ENCODE peak calls at places on chromosomes 1 and 21, in four cellular contexts. One of them, this sample, is unnamed.
A peak's percentile ranks its signal among the peaks of the same experiment; 100 is the strongest.

GRCh38 chr1:241747992-241748391 is 95.9 kb downstream of the WDR64 start:
- DNase-seq in tibial artery: no peak
- DNase-seq in testis: no peak
- DNase-seq in CD8-positive, alpha-beta memory T cell: no peak
- DNase-seq in this sample: no peak

GRCh38 chr1:19377812-19378718 is 65.9 kb downstream of the SLC66A1 start:
- DNase-seq in tibial artery: no peak
- DNase-seq in testis: no peak
- DNase-seq in CD8-positive, alpha-beta memory T cell: no peak
- DNase-seq in this sample: no peak

GRCh38 chr1:174044418-174045222 is 22.5 kb upstream of the RC3H1 start:
- DNase-seq in tibial artery: no peak
- DNase-seq in testis: no peak
- DNase-seq in CD8-positive, alpha-beta memory T cell: no peak
- DNase-seq in this sample: no peak

GRCh38 chr1:114715952-114716303 is 643 bp downstream of the NRAS start:
- DNase-seq in tibial artery: no peak
- DNase-seq in testis: no peak
- DNase-seq in CD8-positive, alpha-beta memory T cell: no peak
- DNase-seq in this sample: no peak

GRCh38 chr21:44593598-44594405 is 1.5 kb upstream of the KRTAP10-6 start:
- DNase-seq in tibial artery: no peak
- DNase-seq in testis: no peak
- DNase-seq in CD8-positive, alpha-beta memory T cell: no peak
- DNase-seq in this sample: no peak

GRCh38 chr21:43365611-43366426 is 61.1 kb downstream of the SIK1 start:
- DNase-seq in tibial artery: no peak
- DNase-seq in testis: no peak
- DNase-seq in CD8-positive, alpha-beta memory T cell: no peak
- DNase-seq in this sample: no peak

GRCh38 chr1:62436039-62436465 is 797 bp upstream of the USP1 start:
- DNase-seq in tibial artery: no peak
- DNase-seq in testis: no peak
- DNase-seq in CD8-positive, alpha-beta memory T cell: no peak
- DNase-seq in this sample: peak; percentile 97

GRCh38 chr1:26025517-26025916 is 3.9 kb downstream of the EXTL1 start:
- DNase-seq in tibial artery: no peak
- DNase-seq in testis: no peak
- DNase-seq in CD8-positive, alpha-beta memory T cell: no peak
- DNase-seq in this sample: no peak

GRCh38 chr1:8283058-8283884 is 34.6 kb upstream of the SLC45A1 start:
- DNase-seq in tibial artery: peak; percentile 43
- DNase-seq in testis: no peak
- DNase-seq in CD8-positive, alpha-beta memory T cell: no peak
- DNase-seq in this sample: no peak

GRCh38 chr1:201945157-201945556 is 1.2 kb downstream of the LMOD1 start:
- DNase-seq in tibial artery: no peak
- DNase-seq in testis: no peak
- DNase-seq in CD8-positive, alpha-beta memory T cell: no peak
- DNase-seq in this sample: no peak

GRCh38 chr1:60560701-60561100 is 487.1 kb upstream of the C1orf87 start:
- DNase-seq in tibial artery: no peak
- DNase-seq in testis: no peak
- DNase-seq in CD8-positive, alpha-beta memory T cell: no peak
- DNase-seq in this sample: no peak

GRCh38 chr1:203038217-203038741 is 12.0 kb downstream of the PPFIA4 start:
- DNase-seq in tibial artery: peak; percentile 53
- DNase-seq in testis: peak; percentile 84
- DNase-seq in CD8-positive, alpha-beta memory T cell: no peak
- DNase-seq in this sample: no peak

GRCh38 chr21:39935716-39936115 is 68.5 kb downstream of the PCP4 start:
- DNase-seq in tibial artery: no peak
- DNase-seq in testis: no peak
- DNase-seq in CD8-positive, alpha-beta memory T cell: no peak
- DNase-seq in this sample: no peak

GRCh38 chr1:225882699-225883615 is 777 bp upstream of the TMEM63A start:
- DNase-seq in tibial artery: peak; percentile 49
- DNase-seq in testis: peak; percentile 56
- DNase-seq in CD8-positive, alpha-beta memory T cell: peak; percentile 54
- DNase-seq in this sample: no peak

GRCh38 chr1:41623736-41624135 is 139.3 kb upstream of the EDN2 start:
- DNase-seq in tibial artery: no peak
- DNase-seq in testis: no peak
- DNase-seq in CD8-positive, alpha-beta memory T cell: no peak
- DNase-seq in this sample: no peak

GRCh38 chr21:19400223-19400770 is 996.7 kb upstream of the TMPRSS15 start:
- DNase-seq in tibial artery: no peak
- DNase-seq in testis: no peak
- DNase-seq in CD8-positive, alpha-beta memory T cell: no peak
- DNase-seq in this sample: no peak

GRCh38 chr1:30888975-30889374 is 19.6 kb downstream of the SDC3 start:
- DNase-seq in tibial artery: no peak
- DNase-seq in testis: no peak
- DNase-seq in CD8-positive, alpha-beta memory T cell: no peak
- DNase-seq in this sample: no peak

GRCh38 chr1:30889506-30889905 is 19.1 kb downstream of the SDC3 start:
- DNase-seq in tibial artery: no peak
- DNase-seq in testis: no peak
- DNase-seq in CD8-positive, alpha-beta memory T cell: no peak
- DNase-seq in this sample: no peak

GRCh38 chr1:30888391-30888790 is 20.2 kb downstream of the SDC3 start:
- DNase-seq in tibial artery: peak; percentile 64
- DNase-seq in testis: peak; percentile 54
- DNase-seq in CD8-positive, alpha-beta memory T cell: no peak
- DNase-seq in this sample: no peak

GRCh38 chr1:30886710-30887428 is 21.7 kb downstream of the SDC3 start:
- DNase-seq in tibial artery: no peak
- DNase-seq in testis: no peak
- DNase-seq in CD8-positive, alpha-beta memory T cell: no peak
- DNase-seq in this sample: no peak

GRCh38 chr1:30887485-30888315 is 20.9 kb downstream of the SDC3 start:
- DNase-seq in tibial artery: no peak
- DNase-seq in testis: no peak
- DNase-seq in CD8-positive, alpha-beta memory T cell: no peak
- DNase-seq in this sample: no peak
- H3K27ac ChIP-seq in tibial artery: peak overlapping the region; percentile 92
- H3K27ac ChIP-seq in testis: peak overlapping the region; percentile 29
- H3K27ac ChIP-seq in CD8-positive, alpha-beta memory T cell: peak overlapping the region; percentile 43
- H3K27ac ChIP-seq in this sample: no peak overlapping the region

DNA sequence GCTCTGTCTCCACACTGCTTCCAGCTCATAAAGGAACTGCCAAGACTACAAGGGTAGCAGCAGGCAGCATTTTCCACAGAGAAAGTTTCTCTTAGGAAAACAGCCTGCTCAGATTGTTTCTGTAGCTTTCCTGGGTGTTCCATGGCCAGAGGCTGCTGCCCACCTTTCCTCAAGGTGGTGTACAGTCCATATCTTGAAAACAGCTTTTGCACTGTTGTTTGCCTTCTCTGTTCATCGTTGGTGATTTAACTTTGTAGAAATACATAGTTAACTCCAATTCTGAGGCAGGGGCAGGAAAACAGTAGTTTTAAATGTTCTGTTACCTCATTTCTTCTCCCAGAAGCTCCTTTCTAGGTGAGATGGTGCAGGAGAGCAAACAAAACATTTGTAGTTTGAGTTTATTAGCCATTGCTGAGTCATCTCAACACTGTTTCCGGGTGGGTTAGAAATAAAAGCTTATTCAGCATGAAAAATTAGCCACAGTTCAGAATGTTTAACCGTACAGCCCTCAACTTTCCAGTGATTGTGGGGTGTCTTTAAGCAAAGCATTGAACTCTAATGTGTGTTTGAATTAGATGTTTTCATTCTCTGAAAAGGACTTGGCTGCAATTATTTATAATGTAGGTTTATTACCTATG is 41.7 kb downstream of the DIP2A start:
- DNase-seq in tibial artery: no peak
- DNase-seq in testis: no peak
- DNase-seq in CD8-positive, alpha-beta memory T cell: no peak
- DNase-seq in this sample: no peak
- H3K27ac ChIP-seq in tibial artery: no peak overlapping the region
- H3K27ac ChIP-seq in testis: no peak overlapping the region
- H3K27ac ChIP-seq in CD8-positive, alpha-beta memory T cell: peak overlapping the region; percentile 39
- H3K27ac ChIP-seq in this sample: peak overlapping the region; percentile 14

DNA sequence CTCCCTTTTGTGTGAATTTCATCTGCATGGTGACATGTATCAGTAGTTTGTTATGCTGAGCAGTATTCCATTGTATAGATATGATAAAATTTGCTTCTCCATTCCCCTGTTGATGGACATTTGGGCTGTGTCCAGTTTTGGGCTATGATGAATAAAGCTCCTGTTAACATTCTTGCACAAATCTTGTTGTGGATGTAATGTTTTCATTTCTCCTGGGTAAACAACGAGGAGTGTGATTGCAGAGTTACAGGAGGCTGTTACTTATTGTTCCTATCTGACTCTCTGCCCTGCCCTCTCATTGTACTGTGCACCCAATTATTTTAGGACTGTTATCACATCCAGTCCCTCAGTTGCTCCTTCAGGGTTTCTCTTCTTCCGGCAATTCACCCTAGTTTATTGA is 24.2 kb downstream of the MAPKAPK2 start:
- DNase-seq in tibial artery: no peak
- DNase-seq in testis: no peak
- DNase-seq in CD8-positive, alpha-beta memory T cell: no peak
- DNase-seq in this sample: no peak
- H3K27ac ChIP-seq in tibial artery: no peak overlapping the region
- H3K27ac ChIP-seq in testis: no peak overlapping the region
- H3K27ac ChIP-seq in CD8-positive, alpha-beta memory T cell: no peak overlapping the region
- H3K27ac ChIP-seq in this sample: no peak overlapping the region

GRCh38 chr1:220828950-220829586 is 42.4 kb downstream of the MTARC1 start:
- DNase-seq in tibial artery: no peak
- DNase-seq in testis: no peak
- DNase-seq in CD8-positive, alpha-beta memory T cell: no peak
- DNase-seq in this sample: no peak
- H3K27ac ChIP-seq in tibial artery: no peak overlapping the region
- H3K27ac ChIP-seq in testis: no peak overlapping the region
- H3K27ac ChIP-seq in CD8-positive, alpha-beta memory T cell: no peak overlapping the region
- H3K27ac ChIP-seq in this sample: no peak overlapping the region

DNA sequence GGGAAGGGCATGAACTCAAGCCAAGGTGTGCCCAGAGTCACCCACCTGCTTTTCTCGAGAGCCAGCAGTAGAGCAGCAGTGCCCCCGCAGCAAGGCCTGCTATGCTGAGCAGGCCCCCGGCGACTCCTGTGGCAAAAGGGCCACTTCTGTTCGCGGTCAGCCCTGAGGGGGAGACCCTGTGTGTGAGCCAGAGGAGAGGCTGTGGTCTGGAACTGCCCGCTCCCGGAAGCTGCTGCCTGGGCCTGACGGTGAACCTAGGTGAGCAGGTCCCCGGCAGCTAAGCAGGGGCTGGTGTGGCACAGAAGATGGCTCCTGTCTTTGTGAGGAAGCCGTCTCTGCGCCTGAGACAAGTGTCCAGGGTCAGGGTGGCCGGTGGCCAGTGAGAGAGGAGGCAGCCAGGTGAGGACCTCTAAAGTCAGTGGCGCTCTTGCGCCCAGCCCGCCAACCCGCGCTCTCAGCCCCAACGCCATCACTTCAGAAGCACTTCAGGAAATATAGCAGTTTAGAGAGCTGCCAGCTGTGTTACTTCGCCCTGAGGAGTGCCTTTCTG is 31.9 kb downstream of the FCRL5 start:
- DNase-seq in tibial artery: no peak
- DNase-seq in testis: no peak
- DNase-seq in CD8-positive, alpha-beta memory T cell: no peak
- DNase-seq in this sample: no peak
- H3K27ac ChIP-seq in tibial artery: no peak overlapping the region
- H3K27ac ChIP-seq in testis: no peak overlapping the region
- H3K27ac ChIP-seq in CD8-positive, alpha-beta memory T cell: no peak overlapping the region
- H3K27ac ChIP-seq in this sample: no peak overlapping the region

GRCh38 chr1:212568978-212569537 is 39.5 kb upstream of the ATF3 start:
- DNase-seq in tibial artery: no peak
- DNase-seq in testis: no peak
- DNase-seq in CD8-positive, alpha-beta memory T cell: no peak
- DNase-seq in this sample: no peak

GRCh38 chr1:212567676-212568075 is 40.9 kb upstream of the ATF3 start:
- DNase-seq in tibial artery: no peak
- DNase-seq in testis: no peak
- DNase-seq in CD8-positive, alpha-beta memory T cell: no peak
- DNase-seq in this sample: no peak

GRCh38 chr1:212565079-212565478 is 43.5 kb upstream of the ATF3 start:
- DNase-seq in tibial artery: no peak
- DNase-seq in testis: no peak
- DNase-seq in CD8-positive, alpha-beta memory T cell: no peak
- DNase-seq in this sample: no peak

GRCh38 chr1:212565571-212566305 is 42.8 kb upstream of the ATF3 start:
- DNase-seq in tibial artery: no peak
- DNase-seq in testis: no peak
- DNase-seq in CD8-positive, alpha-beta memory T cell: no peak
- DNase-seq in this sample: no peak

GRCh38 chr1:212566522-212567479 is 41.8 kb upstream of the ATF3 start:
- DNase-seq in tibial artery: peak; percentile 39
- DNase-seq in testis: peak; percentile 54
- DNase-seq in CD8-positive, alpha-beta memory T cell: peak; percentile 76
- DNase-seq in this sample: no peak
- H3K27ac ChIP-seq in tibial artery: peak overlapping the region; percentile 76
- H3K27ac ChIP-seq in testis: peak overlapping the region; percentile 68
- H3K27ac ChIP-seq in CD8-positive, alpha-beta memory T cell: peak overlapping the region; percentile 47
- H3K27ac ChIP-seq in this sample: no peak overlapping the region

DNA sequence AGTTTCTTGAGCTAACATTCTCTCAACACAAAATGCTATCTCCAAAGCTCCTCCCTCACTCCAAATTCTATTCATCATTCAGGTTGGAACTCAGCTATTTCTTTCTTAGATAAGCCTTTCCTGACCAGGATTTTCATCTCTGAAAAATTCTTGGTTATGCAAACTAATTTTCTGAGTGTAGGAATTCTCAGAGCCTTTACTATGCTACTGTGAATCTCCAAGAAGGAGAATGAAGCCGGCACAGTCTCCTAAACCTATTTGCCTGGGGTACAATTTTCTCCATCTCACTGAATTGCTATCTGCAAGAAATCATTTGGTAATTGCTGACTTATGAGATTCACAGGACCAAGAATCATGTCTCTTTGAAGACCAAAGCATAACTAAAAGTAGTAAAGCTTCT is 325.9 kb upstream of the ESRRG start:
- DNase-seq in tibial artery: no peak
- DNase-seq in testis: no peak
- DNase-seq in CD8-positive, alpha-beta memory T cell: no peak
- DNase-seq in this sample: no peak
- H3K27ac ChIP-seq in tibial artery: no peak overlapping the region
- H3K27ac ChIP-seq in testis: no peak overlapping the region
- H3K27ac ChIP-seq in CD8-positive, alpha-beta memory T cell: no peak overlapping the region
- H3K27ac ChIP-seq in this sample: no peak overlapping the region

DNA sequence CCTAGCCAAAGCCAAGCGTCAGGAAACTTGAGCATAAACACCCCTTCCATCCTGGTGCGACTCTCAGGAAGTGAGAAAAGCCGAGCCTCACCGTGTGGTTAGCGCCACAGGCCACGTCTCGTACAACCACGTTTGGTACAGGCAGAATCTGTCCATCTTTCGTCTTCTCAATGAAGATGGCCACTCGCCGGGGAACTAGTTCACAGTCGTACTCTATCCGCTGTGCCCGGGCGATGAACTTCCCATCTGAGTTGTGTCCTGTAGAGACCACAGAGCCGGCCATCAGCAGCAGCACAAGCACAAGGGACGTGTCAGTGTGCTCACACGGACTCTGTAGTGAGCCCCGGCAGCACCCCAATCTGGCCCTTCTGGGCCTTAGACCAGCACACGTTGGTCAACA is 23.1 kb downstream of the RCC2 start:
- DNase-seq in tibial artery: no peak
- DNase-seq in testis: no peak
- DNase-seq in CD8-positive, alpha-beta memory T cell: no peak
- DNase-seq in this sample: no peak
- H3K27ac ChIP-seq in tibial artery: no peak overlapping the region
- H3K27ac ChIP-seq in testis: no peak overlapping the region
- H3K27ac ChIP-seq in CD8-positive, alpha-beta memory T cell: no peak overlapping the region
- H3K27ac ChIP-seq in this sample: no peak overlapping the region

This sample was measured in CD4-positive, alpha-beta T cell.